ENCODE peak calls at places on chromosome 2, in four cellular contexts. One of them, this sample, is unnamed.

GRCh38 chr2:208250401-208250800 is 4.5 kb downstream of the IDH1 start:
- DNase-seq in IMR-90: peak
- DNase-seq in mesendoderm: no peak
- DNase-seq in H1: no peak
- DNase-seq in this sample: no peak

GRCh38 chr2:238321467-238321866 is 1.1 kb downstream of the TRAF3IP1 start:
- DNase-seq in IMR-90: no peak
- DNase-seq in mesendoderm: no peak
- DNase-seq in H1: no peak
- DNase-seq in this sample: no peak

GRCh38 chr2:9234680-9235387 is 28.2 kb downstream of the ASAP2 start:
- DNase-seq in IMR-90: peak
- DNase-seq in mesendoderm: peak
- DNase-seq in H1: no peak
- DNase-seq in this sample: no peak

GRCh38 chr2:60549250-60550150 is 4.0 kb downstream of the BCL11A start:
- DNase-seq in IMR-90: no peak
- DNase-seq in mesendoderm: peak
- DNase-seq in H1: peak
- DNase-seq in this sample: no peak

GRCh38 chr2:44137872-44138551 is 30.7 kb upstream of the PPM1B start:
- DNase-seq in IMR-90: no peak
- DNase-seq in mesendoderm: peak
- DNase-seq in H1: no peak
- DNase-seq in this sample: peak

GRCh38 chr2:62765619-62766376 is 60.3 kb downstream of the EHBP1 start:
- DNase-seq in IMR-90: peak
- DNase-seq in mesendoderm: no peak
- DNase-seq in H1: no peak
- DNase-seq in this sample: no peak

GRCh38 chr2:167955264-167955906 is 292.0 kb downstream of the STK39 start:
- DNase-seq in IMR-90: no peak
- DNase-seq in mesendoderm: no peak
- DNase-seq in H1: no peak
- DNase-seq in this sample: no peak

GRCh38 chr2:38444247-38444646 is 67.2 kb upstream of the ATL2 start:
- DNase-seq in IMR-90: peak
- DNase-seq in mesendoderm: peak
- DNase-seq in H1: no peak
- DNase-seq in this sample: peak

GRCh38 chr2:53422979-53423378 is 344.6 kb upstream of the CHAC2 start:
- DNase-seq in IMR-90: peak
- DNase-seq in mesendoderm: peak
- DNase-seq in H1: peak
- DNase-seq in this sample: peak

GRCh38 chr2:39448169-39448502 is 11.1 kb upstream of the MAP4K3 start:
- DNase-seq in IMR-90: no peak
- DNase-seq in mesendoderm: no peak
- DNase-seq in H1: no peak
- DNase-seq in this sample: no peak
- H4K5ac ChIP-seq in IMR-90: no peak
- H4K5ac ChIP-seq in mesendoderm: no peak
- H4K5ac ChIP-seq in H1: no peak
- H4K5ac ChIP-seq in this sample: no peak

DNA sequence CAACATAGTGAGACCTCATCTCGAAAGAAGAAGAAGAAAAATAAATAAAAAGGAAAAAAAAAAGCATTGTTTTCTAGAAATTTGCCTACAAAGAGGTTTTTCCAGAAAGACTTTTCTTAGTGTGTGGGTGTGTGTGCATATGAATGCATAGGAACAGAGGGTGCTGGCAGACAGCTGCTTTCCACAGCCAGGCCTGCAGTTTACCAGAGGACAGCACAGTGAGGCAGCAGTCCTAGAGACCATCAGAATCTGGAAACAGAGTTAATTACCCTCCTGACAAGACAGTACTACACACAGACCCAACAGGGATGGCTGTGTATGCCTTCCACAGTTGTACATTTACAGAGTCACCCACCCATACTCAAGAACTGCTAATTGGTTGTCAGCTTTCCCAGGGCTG is 104.7 kb downstream of the FEZ2 start:
- DNase-seq in IMR-90: peak
- DNase-seq in mesendoderm: no peak
- DNase-seq in H1: no peak
- DNase-seq in this sample: no peak
- H2BK120ac ChIP-seq in IMR-90: peak
- H2BK120ac ChIP-seq in mesendoderm: no peak
- H2BK120ac ChIP-seq in H1: no peak
- H2BK120ac ChIP-seq in this sample: no peak

GRCh38 chr2:26709323-26710110 is 17.0 kb downstream of the KCNK3 start:
- DNase-seq in IMR-90: no peak
- DNase-seq in mesendoderm: no peak
- DNase-seq in H1: no peak
- DNase-seq in this sample: no peak

GRCh38 chr2:26710174-26710573 is 17.7 kb downstream of the KCNK3 start:
- DNase-seq in IMR-90: no peak
- DNase-seq in mesendoderm: no peak
- DNase-seq in H1: no peak
- DNase-seq in this sample: no peak

GRCh38 chr2:26712486-26713465 is 20.3 kb downstream of the KCNK3 start:
- DNase-seq in IMR-90: no peak
- DNase-seq in mesendoderm: no peak
- DNase-seq in H1: no peak
- DNase-seq in this sample: no peak

GRCh38 chr2:26710743-26711456 is 18.4 kb downstream of the KCNK3 start:
- DNase-seq in IMR-90: no peak
- DNase-seq in mesendoderm: no peak
- DNase-seq in H1: no peak
- DNase-seq in this sample: no peak

GRCh38 chr2:26711457-26712155 is 19.1 kb downstream of the KCNK3 start:
- DNase-seq in IMR-90: no peak
- DNase-seq in mesendoderm: no peak
- DNase-seq in H1: no peak
- DNase-seq in this sample: no peak
- H3K56ac ChIP-seq in IMR-90: no peak
- H3K56ac ChIP-seq in mesendoderm: no peak
- H3K56ac ChIP-seq in H1: no peak
- H3K56ac ChIP-seq in this sample: no peak

DNA sequence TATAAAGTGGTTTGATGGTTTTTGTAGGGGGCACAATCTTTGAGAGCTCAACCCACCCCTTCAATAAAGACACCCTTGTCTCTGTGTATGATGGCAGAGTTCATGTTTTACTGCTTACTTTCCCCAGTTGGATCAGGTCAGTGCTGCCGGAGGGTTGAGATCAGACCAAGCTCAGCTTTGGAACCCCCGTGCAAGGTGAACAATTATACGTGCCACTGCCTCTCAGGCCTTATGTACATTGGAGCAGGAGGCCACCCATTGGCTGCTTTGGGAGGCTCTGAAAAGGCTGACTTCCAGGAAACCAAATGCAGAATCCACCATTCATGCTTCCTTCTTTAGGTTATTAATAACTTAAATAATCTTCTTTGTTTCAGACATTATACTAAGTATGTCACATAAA is 103.4 kb upstream of the EPAS1 start:
- DNase-seq in IMR-90: no peak
- DNase-seq in mesendoderm: no peak
- DNase-seq in H1: no peak
- DNase-seq in this sample: no peak
- H4K5ac ChIP-seq in IMR-90: no peak
- H4K5ac ChIP-seq in mesendoderm: no peak
- H4K5ac ChIP-seq in H1: no peak
- H4K5ac ChIP-seq in this sample: no peak